ENCODE peak calls at places on chromosome 1, in four cellular contexts. I is K562, A is HepG2, P is GM12878. O is an unnamed sample.
A peak's percentile ranks its signal among the peaks of the same experiment; 100 is the strongest.

GRCh38 chr1:33370286-33370685 is 49.4 kb upstream of the A3GALT2 start:
- DNase-seq in I (no peak), A (no peak), P (no peak), O (no peak)

GRCh38 chr1:181987996-181988395 is 73.5 kb downstream of the ZNF648 start:
- DNase-seq in A (no peak), P (no peak), I (no peak), O (no peak)

GRCh38 chr1:174225499-174226204 is 66.3 kb downstream of the RABGAP1L start:
- DNase-seq in I (no peak), P (no peak), A (no peak), O (no peak)

GRCh38 chr1:29706936-29707335 is 470.6 kb downstream of the PTPRU start:
- DNase-seq in A (no peak), I (peak; percentile 83), P (no peak), O (peak; percentile 87)

GRCh38 chr1:23743287-23744052 is at the start of gene ELOA:
- DNase-seq in I (peak; percentile 97), P (no peak), A (peak; percentile 35), O (peak; percentile 80)

GRCh38 chr1:47984175-47984789 is 12.9 kb downstream of the TRABD2B start:
- DNase-seq in P (no peak), A (no peak), I (no peak), O (no peak)

GRCh38 chr1:18384059-18384458 is 96.7 kb upstream of the KLHDC7A start:
- DNase-seq in A (no peak), I (no peak), P (no peak), O (no peak)

GRCh38 chr1:226406401-226406881 is 1.5 kb downstream of the PARP1 start:
- DNase-seq in I (no peak), P (no peak), A (peak; percentile 30), O (no peak)

GRCh38 chr1:173355281-173356031 is 121.7 kb upstream of the PRDX6 start:
- DNase-seq in P (peak; percentile 62), A (no peak), I (no peak), O (no peak)

GRCh38 chr1:64378826-64379225 is 91.1 kb upstream of the CACHD1 start:
- DNase-seq in I (peak; percentile 9), P (no peak), A (no peak), O (no peak)

GRCh38 chr1:10484519-10484918 is 9.8 kb downstream of the PEX14 start:
- DNase-seq in P (no peak), A (no peak), I (no peak), O (no peak)

GRCh38 chr1:34013958-34014737 is 150.3 kb downstream of the HMGB4 start:
- DNase-seq in P (no peak), I (peak; percentile 33), A (no peak), O (peak; percentile 60)

GRCh38 chr1:217115404-217116380 is 392.5 kb upstream of the ESRRG start:
- DNase-seq in A (no peak), I (no peak), P (no peak), O (no peak)

GRCh38 chr1:116111196-116112021 is at the start of gene MAB21L3:
- DNase-seq in I (no peak), A (no peak), P (peak; percentile 40), O (no peak)

GRCh38 chr1:39105841-39106765 is 80.0 kb downstream of the NDUFS5 start:
- DNase-seq in P (no peak), A (peak; percentile 69), I (peak; percentile 73), O (peak; percentile 30)

GRCh38 chr1:50548243-50548642 is 125.0 kb upstream of the DMRTA2 start:
- DNase-seq in A (no peak), I (no peak), P (no peak), O (no peak)

GRCh38 chr1:17587693-17588047 is 48.2 kb downstream of the ARHGEF10L start:
- DNase-seq in A (peak; percentile 75), P (no peak), I (no peak), O (no peak)

GRCh38 chr1:11674488-11674887 is 6.5 kb downstream of the MAD2L2 start:
- DNase-seq in I (no peak), P (no peak), A (no peak), O (no peak)

GRCh38 chr1:17581389-17582123 is 42.1 kb downstream of the ARHGEF10L start:
- DNase-seq in A (peak; percentile 95), I (no peak), P (no peak), O (no peak)

GRCh38 chr1:29417558-29417858 is 181.2 kb downstream of the PTPRU start:
- DNase-seq in P (no peak), I (no peak), A (no peak), O (no peak)

GRCh38 chr1:184412472-184412871 is 25.6 kb downstream of the C1orf21 start:
- DNase-seq in P (no peak), I (no peak), A (no peak), O (no peak)

GRCh38 chr1:67746299-67746698 is 61.3 kb downstream of the GADD45A start:
- DNase-seq in I (no peak), A (no peak), P (no peak), O (no peak)

GRCh38 chr1:942864-943533 is 16.1 kb downstream of the NOC2L start:
- DNase-seq in A (no peak), I (peak; percentile 56), P (no peak), O (no peak)

GRCh38 chr1:115495603-115496002 is 146.2 kb upstream of the VANGL1 start:
- DNase-seq in A (no peak), P (no peak), I (no peak), O (no peak)

GRCh38 chr1:241902376-241903067 is 54.5 kb downstream of the EXO1 start:
- DNase-seq in I (no peak), P (no peak), A (no peak), O (no peak)

GRCh38 chr1:221766210-221766609 is 24.3 kb upstream of the DUSP10 start:
- DNase-seq in A (no peak), I (no peak), P (no peak), O (no peak)

GRCh38 chr1:30325999-30326398 is 397.4 kb downstream of the MATN1 start:
- DNase-seq in A (no peak), I (no peak), P (no peak), O (no peak)

GRCh38 chr1:177771688-177772087 is 198.2 kb downstream of the SEC16B start:
- DNase-seq in I (no peak), P (no peak), A (no peak), O (no peak)

GRCh38 chr1:39717809-39718208 is 20.9 kb upstream of the PPIE start:
- DNase-seq in A (no peak), I (no peak), P (no peak), O (no peak)

GRCh38 chr1:54569339-54569738 is 21.3 kb downstream of the ACOT11 start:
- DNase-seq in I (no peak), A (no peak), P (no peak), O (no peak)

DNA sequence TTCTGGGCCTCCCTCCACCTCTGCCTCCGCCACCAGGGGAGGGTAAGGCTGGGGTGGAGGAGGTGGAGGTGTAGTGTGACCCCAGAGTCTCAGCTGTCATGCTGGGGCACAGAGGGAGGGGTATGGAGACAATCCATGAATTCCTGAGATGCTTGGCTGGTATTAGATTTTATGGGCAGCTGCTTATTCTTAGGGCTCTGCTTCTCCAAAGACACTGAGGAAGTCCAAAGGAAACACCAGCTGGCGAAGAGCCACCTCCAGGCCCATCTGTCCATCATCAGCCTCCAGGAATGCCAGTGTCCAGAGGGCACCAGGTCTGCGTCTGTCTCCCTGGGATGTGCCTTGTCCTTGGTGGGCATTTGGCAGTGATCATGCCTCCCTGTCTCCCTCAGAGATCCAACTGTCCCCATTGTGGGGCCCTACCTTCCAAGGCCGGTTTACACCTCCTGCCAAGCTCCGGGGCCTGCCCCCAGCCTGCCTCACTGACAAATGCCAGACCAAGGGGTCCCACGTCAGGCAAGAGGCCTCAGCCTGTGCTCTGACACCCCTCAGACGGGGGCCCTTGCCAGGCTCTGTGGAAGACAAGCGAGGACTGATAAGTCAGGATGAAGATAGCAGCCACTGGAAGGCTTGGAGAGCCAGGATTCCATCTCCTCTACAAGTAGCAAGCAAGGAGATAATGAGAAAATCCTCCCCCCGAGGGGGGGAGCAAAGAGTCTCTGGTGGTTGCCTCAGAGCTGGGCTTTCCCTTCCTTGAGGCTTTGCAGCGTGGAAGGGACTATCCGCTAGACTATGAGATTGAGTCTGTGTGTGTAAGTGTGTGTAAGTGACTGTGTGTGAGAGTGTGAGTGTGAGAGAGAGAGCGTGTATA is 1.6 kb downstream of the TNNI1 start:
- DNase-seq in A (no peak), I (no peak), P (no peak), O (no peak)
- TF ChIP-seq FOXK2 in A (no peak), I (no peak), P (no peak), O (no peak)

DNA sequence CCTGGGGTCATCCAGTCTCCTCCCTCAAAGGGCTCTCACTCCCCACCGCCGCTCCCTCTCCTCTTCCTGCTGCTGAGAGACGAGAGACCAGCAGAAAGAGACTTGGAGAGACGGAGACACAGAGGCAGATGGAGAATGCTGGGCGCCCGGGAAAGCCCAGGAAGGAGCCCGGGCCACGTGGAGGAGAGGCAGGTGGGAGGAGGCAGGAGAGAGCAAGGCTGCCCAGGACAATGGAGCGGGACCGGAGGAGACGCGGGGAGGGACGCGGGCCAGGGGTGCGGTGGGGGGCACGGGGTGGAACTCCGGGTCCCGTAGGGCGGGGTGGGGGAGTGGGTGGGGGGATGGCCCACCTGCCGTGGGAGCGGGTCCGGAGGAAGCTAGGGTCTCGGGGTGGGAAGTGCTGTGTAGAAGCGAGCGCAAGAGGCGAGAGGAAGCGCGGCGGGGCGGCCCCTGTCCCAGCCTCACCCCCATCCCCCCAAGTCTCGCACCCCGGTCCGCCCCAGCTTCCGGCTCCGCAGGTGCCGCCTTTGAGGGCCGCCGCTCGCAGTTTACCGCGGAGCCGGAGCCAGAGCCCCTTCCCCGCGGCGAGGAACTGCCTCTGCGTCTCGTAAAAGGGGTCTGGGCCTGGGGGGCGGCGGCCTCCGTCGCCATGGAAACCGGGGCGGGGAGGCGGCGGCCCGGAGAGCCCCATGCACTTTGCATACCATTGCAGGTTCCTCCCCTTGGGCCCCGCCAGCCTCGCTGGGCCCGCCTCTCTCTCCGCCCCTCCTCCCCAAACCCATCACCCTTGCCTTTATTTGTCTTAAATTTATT is 11.7 kb upstream of the EPHA2 start:
- DNase-seq in P (no peak), I (peak; percentile 96), A (no peak), O (peak; percentile 77)
- TF ChIP-seq SP1 in P (no peak), I (peak; percentile 70), A (no peak), O (no peak)

GRCh38 chr1:2024887-2025286 is 5.7 kb downstream of the GABRD start:
- DNase-seq in A (no peak), I (no peak), P (no peak), O (no peak)

GRCh38 chr1:2024451-2024850 is 5.3 kb downstream of the GABRD start:
- DNase-seq in P (no peak), A (no peak), I (no peak), O (no peak)

GRCh38 chr1:2022063-2022770 is 3.1 kb downstream of the GABRD start:
- DNase-seq in A (no peak), I (no peak), P (no peak), O (no peak)

GRCh38 chr1:2021550-2021949 is 2.4 kb downstream of the GABRD start:
- DNase-seq in A (no peak), I (no peak), P (no peak), O (no peak)

DNA sequence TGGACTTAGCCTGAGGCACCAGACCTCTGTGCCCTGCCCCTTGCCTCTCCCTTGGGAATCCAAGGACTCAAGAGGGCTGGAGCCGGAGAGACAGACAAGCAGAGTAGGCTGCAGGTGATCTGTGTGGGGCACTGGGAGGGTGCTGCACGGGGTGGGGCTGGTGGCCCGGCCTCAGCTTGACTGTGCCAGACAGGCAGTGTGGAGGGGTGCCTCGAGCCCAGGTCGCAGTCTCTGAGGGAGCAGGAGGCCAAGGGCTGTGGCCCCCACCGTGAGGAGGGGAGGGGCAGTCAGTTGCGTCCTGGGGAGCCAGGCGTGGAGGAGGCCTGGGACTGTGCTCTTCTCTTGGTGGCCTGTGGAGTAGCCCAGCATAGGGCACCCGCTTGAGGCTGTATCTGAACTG is 4.0 kb downstream of the GABRD start:
- DNase-seq in A (no peak), P (no peak), I (no peak), O (no peak)
- TF ChIP-seq FOXK2 in A (no peak), P (no peak), I (no peak), O (no peak)

GRCh38 chr1:167635233-167635648 is 5.2 kb downstream of the RCSD1 start:
- DNase-seq in A (no peak), I (peak; percentile 64), P (no peak), O (peak; percentile 65)
- TF ChIP-seq SP1 in A (no peak), I (no peak), P (no peak), O (no peak)

O was measured in HEK293T.